ENCODE peak calls at places on chromosomes 5 and 9, in four cellular contexts. E is CD8-positive, alpha-beta T cell; N is upper lobe of right lung; M is Peyer's patch. Z is an unnamed sample.

GRCh38 chr9:127174386-127175318 is 52.2 kb upstream of the ANGPTL2 start:
- DNase-seq in E (no peak), M (no peak), N (peak), Z (no peak)

GRCh38 chr5:111930407-111930806 is 173.4 kb upstream of the NREP start:
- DNase-seq in N (no peak), E (no peak), M (no peak), Z (no peak)

GRCh38 chr5:138000102-138000723 is 32.7 kb downstream of the FAM13B start:
- DNase-seq in N (no peak), E (no peak), M (no peak), Z (no peak)

GRCh38 chr5:10537614-10538013 is 26.3 kb upstream of the ANKRD33B start:
- DNase-seq in E (no peak), N (peak), M (no peak), Z (no peak)

GRCh38 chr9:79581794-79582193 is 10.0 kb downstream of the TLE4 start:
- DNase-seq in N (no peak), E (no peak), M (no peak), Z (no peak)

GRCh38 chr5:161432798-161433197 is 113.7 kb downstream of the GABRB2 start:
- DNase-seq in M (no peak), N (no peak), E (no peak), Z (no peak)

GRCh38 chr5:179139111-179139935 is 79.2 kb downstream of the ZNF354C start:
- DNase-seq in M (no peak), N (no peak), E (no peak), Z (no peak)

GRCh38 chr5:175214152-175214551 is 229.8 kb downstream of the DRD1 start:
- DNase-seq in M (no peak), E (no peak), N (no peak), Z (no peak)

GRCh38 chr5:150114102-150114641 is 27.8 kb upstream of the CSF1R start:
- DNase-seq in N (peak), E (no peak), M (peak), Z (peak)

GRCh38 chr9:127392976-127393375 is 4.0 kb upstream of the SLC2A8 start:
- DNase-seq in N (peak), M (no peak), E (no peak), Z (no peak)

GRCh38 chr5:151002250-151002649 is 18.1 kb upstream of the GPX3 start:
- DNase-seq in M (no peak), N (no peak), E (no peak), Z (peak)

GRCh38 chr5:167303582-167303981 is 987.9 kb upstream of the WWC1 start:
- DNase-seq in E (no peak), M (no peak), N (no peak), Z (no peak)

GRCh38 chr9:134283111-134283515 is 43.1 kb upstream of the RXRA start:
- DNase-seq in E (no peak), M (peak), N (peak), Z (no peak)

GRCh38 chr5:177327539-177328522 is 16.1 kb upstream of the MXD3 start:
- DNase-seq in N (peak), M (peak), E (no peak), Z (no peak)

GRCh38 chr5:38755171-38755570 is 90.6 kb upstream of the OSMR start:
- DNase-seq in M (no peak), N (no peak), E (no peak), Z (no peak)

GRCh38 chr9:120402741-120403542 is 177.0 kb downstream of the CDK5RAP2 start:
- DNase-seq in N (no peak), E (no peak), M (no peak), Z (no peak)

GRCh38 chr5:7801898-7802614 is 48.9 kb downstream of the CFAP90 start:
- DNase-seq in M (no peak), N (no peak), E (no peak), Z (no peak)

GRCh38 chr9:76846307-76846706 is 59.6 kb downstream of the PRUNE2 start:
- DNase-seq in N (no peak), M (no peak), E (no peak), Z (no peak)

GRCh38 chr9:123928471-123929176 is 1.3 kb downstream of the DENND1A start:
- DNase-seq in N (no peak), M (no peak), E (no peak), Z (no peak)
- TF ChIP-seq CTCF in N (no peak), M (no peak), E (no peak), Z (no peak)

GRCh38 chr5:95730730-95731570 is at the start of gene RHOBTB3:
- DNase-seq in E (peak), M (peak), N (peak), Z (peak)
- TF ChIP-seq CTCF in E (no peak), M (no peak), N (no peak), Z (no peak)

DNA sequence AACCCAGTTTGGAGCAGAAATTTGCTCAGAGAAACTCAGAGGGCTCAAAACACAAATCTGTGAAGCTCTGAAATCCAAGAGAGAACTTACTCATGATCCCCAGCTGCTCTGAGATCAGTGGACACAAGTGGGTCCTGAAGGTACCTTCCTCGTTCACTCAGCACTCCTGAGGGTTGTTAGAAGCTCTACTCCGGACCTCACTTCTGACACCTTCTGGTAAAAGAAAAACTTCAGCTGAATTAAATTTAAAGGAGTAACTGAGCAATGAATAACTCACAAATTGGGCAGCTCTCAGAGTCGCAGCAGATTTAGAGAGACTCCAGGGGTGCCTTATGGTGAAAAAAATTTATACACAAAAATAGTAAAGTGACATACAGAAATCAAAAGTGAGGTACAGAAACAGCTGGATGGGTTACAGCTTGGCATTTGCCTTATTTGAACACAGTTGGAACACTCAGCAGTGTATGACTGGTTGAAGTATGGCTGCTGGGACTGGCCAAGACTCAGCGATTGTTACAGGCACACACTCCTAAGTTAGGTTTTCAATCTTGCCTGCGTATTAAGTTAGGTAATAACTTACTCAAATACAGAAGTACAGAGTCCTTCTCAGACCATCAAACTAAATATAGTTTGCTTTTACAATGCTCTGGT is 32.5 kb downstream of the INSL4 start:
- DNase-seq in N (no peak), E (no peak), M (no peak), Z (no peak)
- TF ChIP-seq CTCF in N (peak), E (no peak), M (peak), Z (peak)

GRCh38 chr9:18137815-18138214 is 336.1 kb upstream of the ADAMTSL1 start:
- DNase-seq in E (no peak), N (no peak), M (no peak), Z (no peak)
- TF ChIP-seq CTCF in E (no peak), N (no peak), M (no peak), Z (no peak)

Z was measured in osteocyte.